ENCODE peak calls at places on chromosomes 7 and 10, in six cellular contexts. I, U, P, T, X and Y are unnamed samples.

GRCh38 chr10:124465777-124466488 is 4.3 kb downstream of the LHPP start:
- DNase-seq in U (no peak), P (no peak), I (no peak), T (no peak), X (no peak), Y (no peak)

GRCh38 chr7:139620676-139621344 is 97.3 kb downstream of the CLEC2L start:
- DNase-seq in X (peak; percentile 4), I (no peak), T (no peak), P (peak; percentile 45), U (peak; percentile 45), Y (peak; percentile 40)

GRCh38 chr7:133570321-133570720 is 317.4 kb downstream of the EXOC4 start:
- DNase-seq in I (no peak), T (no peak), X (no peak), P (no peak), U (no peak), Y (no peak)

GRCh38 chr10:47421057-47421952 is 37.2 kb upstream of the ZNF488 start:
- DNase-seq in X (no peak), P (no peak), T (peak; percentile 43), I (no peak), U (no peak), Y (no peak)

GRCh38 chr10:34102917-34103506 is 712.1 kb downstream of the PARD3 start:
- DNase-seq in X (no peak), T (no peak), P (no peak), I (peak; percentile 36), U (no peak), Y (no peak)

GRCh38 chr7:28036748-28037147 is 143.8 kb downstream of the JAZF1 start:
- DNase-seq in P (no peak), T (no peak), U (peak; percentile 71), I (no peak), X (no peak), Y (no peak)

GRCh38 chr10:102643346-102644065 is 773 bp upstream of the TRIM8 start:
- DNase-seq in I (no peak), U (peak; percentile 74), P (no peak), T (no peak), X (peak; percentile 77), Y (peak; percentile 22)

GRCh38 chr7:158501300-158502067 is 86.1 kb downstream of the PTPRN2 start:
- DNase-seq in P (no peak), X (no peak), U (no peak), I (no peak), T (no peak), Y (no peak)

GRCh38 chr7:132158841-132159240 is 417.4 kb downstream of the PLXNA4 start:
- DNase-seq in U (no peak), I (no peak), P (no peak), X (no peak), T (no peak), Y (no peak)